ENCODE peak calls at places on chromosomes 12 and 14, in nine cellular contexts. U is DMS153; X is neural crest cell; A is stimulated activated CD4-positive, alpha-beta T cell treated with anti-CD3 and anti-CD28 coated beads, Interleukin-12 subunit alpha, Interleukin-12 subunit beta, amount 100 ng/mL, for 4 hours; D is activated T-cell treated with anti-CD3 and anti-CD28 coated beads, Interleukin-2, amount 50 U/mL, for 72 hours; G is LoVo; M is iris pigment epithelial cell; K is substantia nigra; L is activated CD4-positive, alpha-beta T cell treated with anti-CD3 and anti-CD28 coated beads for 36 hours. V is an unnamed sample.

GRCh38 chr12:5210179-5210917 is 166.7 kb downstream of the KCNA5 start:
- DNase-seq in U (no peak), X (no peak), A (no peak), D (no peak), G (no peak), M (no peak), K (no peak), L (no peak), V (no peak)

GRCh38 chr12:8065991-8066594 is at the start of gene C3AR1:
- DNase-seq in U (no peak), X (no peak), A (no peak), D (peak), G (no peak), M (peak), K (no peak), L (peak), V (peak)

GRCh38 chr14:39492267-39492666 is 60.0 kb upstream of the FBXO33 start:
- DNase-seq in U (no peak), X (no peak), A (no peak), D (no peak), G (no peak), M (peak), K (no peak), L (no peak), V (no peak)

GRCh38 chr12:107092669-107093546 is 441 bp downstream of the CRY1 start:
- DNase-seq in U (peak), X (no peak), A (peak), D (peak), G (peak), M (peak), K (no peak), L (peak), V (peak)

GRCh38 chr14:74038015-74038859 is 19.1 kb downstream of the BBOF1 start:
- DNase-seq in U (peak), X (no peak), A (no peak), D (peak), G (peak), M (peak), K (no peak), L (no peak), V (no peak)

GRCh38 chr12:50665170-50665569 is 98.7 kb upstream of the ATF1 start:
- DNase-seq in U (no peak), X (no peak), A (no peak), D (no peak), G (peak), M (no peak), K (no peak), L (no peak), V (no peak)

GRCh38 chr12:6069452-6070093 is 54.9 kb downstream of the VWF start:
- DNase-seq in U (no peak), X (no peak), A (peak), D (peak), G (no peak), M (peak), K (no peak), L (peak), V (peak)

GRCh38 chr12:102144221-102144620 is 24.2 kb downstream of the PARPBP start:
- DNase-seq in U (no peak), X (no peak), A (no peak), D (no peak), G (no peak), M (peak), K (no peak), L (no peak), V (no peak)

GRCh38 chr12:102816816-102817434 is 100.1 kb downstream of the PAH start:
- DNase-seq in U (no peak), X (no peak), A (no peak), D (no peak), G (peak), M (peak), K (no peak), L (no peak), V (no peak)

GRCh38 chr14:72516936-72517408 is 376.9 kb downstream of the DPF3 start:
- DNase-seq in U (peak), X (peak), A (peak), D (peak), G (peak), M (peak), K (peak), L (peak), V (peak)

GRCh38 chr12:88577537-88577936 is 2.7 kb downstream of the KITLG start:
- DNase-seq in U (no peak), X (no peak), A (no peak), D (no peak), G (peak), M (peak), K (no peak), L (no peak), V (no peak)

GRCh38 chr14:49923881-49924280 is 31.0 kb downstream of the ARF6 start:
- DNase-seq in U (no peak), X (no peak), A (no peak), D (no peak), G (no peak), M (no peak), K (no peak), L (no peak), V (no peak)

GRCh38 chr14:65821224-65821753 is 408.8 kb downstream of the FUT8 start:
- DNase-seq in U (no peak), X (no peak), A (no peak), D (no peak), G (no peak), M (no peak), K (no peak), L (no peak), V (no peak)

GRCh38 chr12:102824218-102824835 is 92.7 kb downstream of the PAH start:
- DNase-seq in U (no peak), X (peak), A (no peak), D (peak), G (no peak), M (peak), K (no peak), L (peak), V (peak)

GRCh38 chr12:94147991-94148840 is at the start of gene PLXNC1:
- DNase-seq in U (no peak), X (no peak), A (peak), D (peak), G (peak), M (peak), K (no peak), L (peak), V (peak)

GRCh38 chr14:95038521-95039250 is 118.6 kb downstream of the DICER1 start:
- DNase-seq in U (no peak), X (no peak), A (no peak), D (no peak), G (no peak), M (no peak), K (no peak), L (no peak), V (no peak)

GRCh38 chr12:127559349-127560040 is 707.5 kb upstream of the TMEM132C start:
- DNase-seq in U (peak), X (no peak), A (peak), D (peak), G (no peak), M (peak), K (no peak), L (peak), V (peak)

GRCh38 chr12:57204454-57204853 is 12.1 kb upstream of the NXPH4 start:
- DNase-seq in U (no peak), X (no peak), A (no peak), D (no peak), G (no peak), M (no peak), K (no peak), L (no peak), V (no peak)

GRCh38 chr14:57918791-57919190 is 52.9 kb upstream of the SLC35F4 start:
- DNase-seq in U (no peak), X (no peak), A (no peak), D (no peak), G (no peak), M (no peak), K (no peak), L (no peak), V (no peak)

GRCh38 chr12:116916714-116917114 is 6.0 kb downstream of the FBXW8 start:
- DNase-seq in U (peak), X (no peak), A (no peak), D (peak), G (peak), M (peak), K (no peak), L (peak), V (peak)

GRCh38 chr14:94831085-94831484 is 61.2 kb upstream of the GSC start:
- DNase-seq in U (no peak), X (no peak), A (no peak), D (no peak), G (no peak), M (no peak), K (no peak), L (no peak), V (no peak)

GRCh38 chr14:24461336-24461735 is 18.8 kb upstream of the SDR39U1 start:
- DNase-seq in U (no peak), X (no peak), A (no peak), D (no peak), G (no peak), M (no peak), K (no peak), L (no peak), V (no peak)

V was measured in activated CD8-positive, alpha-beta T cell treated with anti-CD3 and anti-CD28 coated beads for 36 hours.